ENCODE peak calls at places on chromosomes 5 and 9, in five cellular contexts. S is IMR-90, U is SK-N-SH, D is GM12878, Q is HepG2. O is an unnamed sample.
A peak's percentile ranks its signal among the peaks of the same experiment; 100 is the strongest.

GRCh38 chr9:91817493-91818225 is 132.4 kb downstream of the ROR2 start:
- DNase-seq in S (peak; percentile 95), U (no peak), D (no peak), Q (no peak), O (no peak)

GRCh38 chr9:124291801-124292396 is 34.1 kb downstream of the NEK6 start:
- DNase-seq in S (no peak), U (no peak), D (peak; percentile 77), Q (peak; percentile 32), O (no peak)

GRCh38 chr5:42021119-42021518 is 96.0 kb downstream of the FBXO4 start:
- DNase-seq in S (no peak), U (no peak), D (no peak), Q (no peak), O (no peak)

GRCh38 chr9:106862946-106863740 is at the start of gene ZNF462:
- DNase-seq in S (peak; percentile 79), U (peak; percentile 59), D (no peak), Q (no peak), O (no peak)

GRCh38 chr5:130868186-130868821 is 296.8 kb downstream of the HINT1 start:
- DNase-seq in S (no peak), U (no peak), D (no peak), Q (no peak), O (no peak)

GRCh38 chr5:102749416-102750021 is 5.6 kb upstream of the PAM start:
- DNase-seq in S (no peak), U (no peak), D (no peak), Q (no peak), O (no peak)

GRCh38 chr5:19266791-19267190 is 721.2 kb downstream of the CDH18 start:
- DNase-seq in S (no peak), U (no peak), D (no peak), Q (no peak), O (no peak)

GRCh38 chr5:18811616-18812015 is 1176.4 kb downstream of the CDH18 start:
- DNase-seq in S (no peak), U (no peak), D (no peak), Q (no peak), O (no peak)

GRCh38 chr9:83800236-83801033 is 17.1 kb downstream of the GKAP1 start:
- DNase-seq in S (no peak), U (no peak), D (no peak), Q (no peak), O (no peak)

GRCh38 chr5:141180313-141180712 is 1.9 kb upstream of the PCDHB16 start:
- DNase-seq in S (no peak), U (no peak), D (no peak), Q (no peak), O (no peak)
- H3K9me3 ChIP-seq in S (peaks cover 23% of the 10 kb centered on the region), U (no peaks in the 10 kb centered on the region), D (no peaks in the 10 kb centered on the region), Q (no peaks in the 10 kb centered on the region), O (no peaks in the 10 kb centered on the region)

GRCh38 chr5:137316346-137316736 is 182.8 kb downstream of the SPOCK1 start:
- DNase-seq in S (peak; percentile 25), U (no peak), D (no peak), Q (no peak), O (no peak)

GRCh38 chr5:137315534-137316345 is 183.4 kb downstream of the SPOCK1 start:
- DNase-seq in S (no peak), U (no peak), D (no peak), Q (no peak), O (no peak)

GRCh38 chr5:137318027-137318426 is 181.1 kb downstream of the SPOCK1 start:
- DNase-seq in S (no peak), U (no peak), D (no peak), Q (no peak), O (no peak)

GRCh38 chr5:137325721-137326120 is 173.4 kb downstream of the SPOCK1 start:
- DNase-seq in S (no peak), U (no peak), D (no peak), Q (no peak), O (no peak)

GRCh38 chr5:137320056-137321045 is 178.8 kb downstream of the SPOCK1 start:
- DNase-seq in S (peak; percentile 51), U (peak; percentile 68), D (no peak), Q (peak; percentile 24), O (peak; percentile 54)
- TF ChIP-seq USF2 in S (no peak), U (no peak), D (no peak), Q (no peak), O (no peak)

DNA sequence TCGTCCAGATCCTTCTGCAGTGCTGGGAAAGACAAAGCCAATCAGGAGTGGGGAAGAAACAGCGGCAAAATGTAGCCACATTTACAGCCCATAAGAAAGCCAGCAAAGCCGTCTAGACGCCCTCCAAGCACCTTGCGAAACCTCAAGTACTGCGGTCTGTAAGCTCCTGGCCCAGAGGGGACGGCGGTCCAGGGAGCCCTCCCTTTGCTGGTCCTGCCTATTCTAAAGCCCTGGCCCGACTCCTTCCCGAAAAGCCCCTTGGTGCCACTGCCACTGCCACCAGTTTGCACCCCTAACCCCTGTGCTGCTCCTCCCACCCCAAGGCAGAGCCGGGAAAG is 1.1 kb downstream of the TOR1A start:
- DNase-seq in S (no peak), U (no peak), D (no peak), Q (no peak), O (no peak)
- TF ChIP-seq MXI1 in S (no peak), U (no peak), D (no peak), Q (no peak), O (no peak)

DNA sequence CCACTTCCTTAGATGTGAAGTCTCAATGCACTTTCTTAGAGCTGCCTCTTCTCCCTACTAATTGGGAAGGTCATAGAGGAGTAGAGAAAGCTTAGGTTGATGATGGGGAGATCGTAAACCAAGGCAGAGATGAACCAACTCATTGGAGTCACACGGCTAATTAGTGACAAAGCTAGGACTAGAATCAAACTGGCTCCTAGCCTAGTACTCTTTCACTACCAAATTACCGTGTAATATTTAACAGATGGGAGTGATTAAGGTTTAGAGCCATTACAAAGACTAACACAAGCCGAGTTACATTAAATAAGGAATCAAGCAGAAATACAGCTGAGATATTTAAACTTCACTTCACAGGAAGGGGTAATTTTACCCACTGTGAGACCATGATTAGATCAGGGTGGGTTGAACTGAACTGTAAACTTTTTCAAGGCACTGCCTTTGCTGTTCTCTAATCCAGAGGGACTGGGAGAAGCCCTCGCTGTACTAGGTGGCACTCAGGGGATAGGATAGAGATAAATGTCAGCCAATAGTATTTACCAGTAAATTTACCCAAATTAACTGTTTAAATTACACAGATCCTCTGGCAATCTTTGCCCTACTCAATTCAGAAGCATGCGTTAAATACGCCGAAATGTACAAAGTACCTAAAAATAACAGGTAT is 166.4 kb upstream of the PIK3R1 start:
- DNase-seq in S (no peak), U (no peak), D (no peak), Q (no peak), O (no peak)
- H3K9me3 ChIP-seq in S (peaks cover 6% of the 10 kb centered on the region), U (no peaks in the 10 kb centered on the region), D (no peaks in the 10 kb centered on the region), Q (peaks cover 35% of the 10 kb centered on the region), O (no peaks in the 10 kb centered on the region)

DNA sequence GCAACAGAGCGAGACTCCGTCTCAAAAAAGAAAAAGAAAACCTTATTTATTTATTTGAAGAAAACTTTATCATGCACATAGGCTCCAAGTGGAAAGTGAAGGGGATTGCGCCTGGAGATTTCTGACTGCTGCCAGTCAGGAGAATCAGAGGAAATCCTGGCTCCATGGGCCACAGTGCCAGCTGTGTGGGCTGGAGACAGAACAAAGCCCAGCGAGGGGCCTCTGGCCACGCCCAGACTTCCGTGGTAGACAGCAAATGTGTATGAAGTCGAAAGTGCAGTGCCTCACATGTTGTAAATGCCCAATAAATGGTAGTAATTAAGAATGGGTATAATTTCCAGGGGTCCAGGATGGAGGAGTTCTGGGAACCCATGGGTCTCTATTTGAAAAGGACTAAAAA is 75.8 kb upstream of the WWC1 start:
- DNase-seq in S (no peak), U (no peak), D (no peak), Q (no peak), O (no peak)
- TF ChIP-seq USF2 in S (no peak), U (no peak), D (no peak), Q (no peak), O (no peak)

DNA sequence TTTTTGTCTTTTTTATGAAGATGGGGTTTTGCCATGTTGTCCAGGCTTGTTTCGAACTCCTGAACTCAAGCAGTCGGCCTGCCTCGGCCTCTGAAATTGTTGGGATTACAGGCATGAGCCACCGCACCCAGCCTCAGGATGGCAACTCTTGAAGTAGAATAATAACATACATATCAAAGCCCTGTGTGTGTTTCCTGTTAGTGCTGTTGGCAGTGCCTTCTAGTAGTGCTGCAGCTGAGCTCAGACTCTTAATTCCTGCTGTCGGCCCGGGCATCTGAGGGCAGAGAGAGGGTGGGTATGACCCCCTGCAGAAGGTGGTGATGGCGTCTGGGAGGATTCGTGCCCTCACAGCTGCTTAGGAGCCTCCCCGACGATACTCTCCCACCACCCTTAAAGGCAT is 227.2 kb downstream of the PDZD2 start:
- DNase-seq in S (no peak), U (no peak), D (no peak), Q (no peak), O (no peak)
- TF ChIP-seq MXI1 in S (no peak), U (no peak), D (no peak), Q (no peak), O (no peak)

GRCh38 chr5:141355641-141356040 is 820 bp downstream of the PCDHGA4 start:
- DNase-seq in S (no peak), U (no peak), D (no peak), Q (no peak), O (no peak)

GRCh38 chr5:141354900-141355469 is at the start of gene PCDHGA4:
- DNase-seq in S (peak; percentile 28), U (no peak), D (no peak), Q (no peak), O (no peak)

GRCh38 chr5:141359790-141360426 is at the start of gene PCDHGB2:
- DNase-seq in S (peak; percentile 64), U (peak; percentile 62), D (no peak), Q (peak; percentile 48), O (peak; percentile 40)

GRCh38 chr5:141356950-141357349 is 2.1 kb downstream of the PCDHGA4 start:
- DNase-seq in S (no peak), U (no peak), D (no peak), Q (no peak), O (no peak)

GRCh38 chr5:141356133-141356532 is 1.3 kb downstream of the PCDHGA4 start:
- DNase-seq in S (no peak), U (no peak), D (no peak), Q (no peak), O (no peak)
- H3K9me3 ChIP-seq in S (peaks cover 60% of the 10 kb centered on the region), U (no peaks in the 10 kb centered on the region), D (peaks cover 4% of the 10 kb centered on the region), Q (peaks cover 26% of the 10 kb centered on the region), O (no peaks in the 10 kb centered on the region)

DNA sequence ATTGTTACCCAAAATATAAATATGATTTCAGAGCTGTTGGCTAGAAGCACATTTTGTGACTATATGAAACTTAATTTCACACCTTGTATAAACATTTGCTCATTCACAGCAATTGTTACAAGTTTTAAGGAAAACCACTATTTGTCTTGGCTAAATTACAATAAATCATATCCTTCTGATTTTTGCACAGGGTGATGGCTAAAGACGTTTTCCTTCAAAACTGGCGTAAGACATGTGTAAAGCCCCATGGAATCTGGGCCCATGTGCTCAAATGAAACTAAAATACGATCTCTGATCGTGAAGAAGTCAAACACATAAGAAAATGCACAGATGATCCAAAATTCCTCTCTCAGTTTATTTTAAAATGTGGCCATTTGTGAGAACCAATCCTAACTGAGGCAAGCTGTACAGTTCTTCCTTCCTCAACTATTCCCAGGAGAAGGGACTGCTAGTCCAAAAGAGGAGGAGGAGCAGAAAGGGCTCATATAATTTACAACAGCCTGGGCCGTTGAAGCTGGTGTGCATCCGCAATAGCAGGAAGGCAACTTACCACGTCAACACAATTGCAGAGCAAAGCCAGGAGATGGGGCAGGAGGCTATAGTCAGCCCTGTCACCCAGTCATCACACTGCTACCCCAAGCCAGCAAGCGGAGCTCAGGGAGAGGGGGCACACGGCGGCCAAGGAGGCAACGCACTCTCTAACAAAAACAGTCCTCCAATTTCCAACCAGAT is 98.4 kb downstream of the MED27 start:
- DNase-seq in S (no peak), U (no peak), D (no peak), Q (no peak), O (no peak)
- TF ChIP-seq USF2 in S (no peak), U (no peak), D (no peak), Q (no peak), O (no peak)